ENCODE peak calls at places on chromosomes 5 and 9, in seven cellular contexts. R is astrocyte, Y is lung, J is heart left ventricle, S is ovary, P is neural progenitor cell, F is GM23248. D is an unnamed sample.

GRCh38 chr9:131720330-131720729 is 19.5 kb downstream of the RAPGEF1 start:
- DNase-seq in R (no peak), Y (no peak), J (no peak), S (no peak), P (no peak), F (no peak), D (no peak)

GRCh38 chr9:75903785-75904360 is 13.4 kb downstream of the PCSK5 start:
- DNase-seq in R (peak; percentile 87), Y (no peak), J (no peak), S (no peak), P (no peak), F (peak; percentile 41), D (no peak)

GRCh38 chr9:91930475-91930874 is 19.6 kb downstream of the ROR2 start:
- DNase-seq in R (peak; percentile 46), Y (no peak), J (no peak), S (no peak), P (no peak), F (peak; percentile 37), D (no peak)

GRCh38 chr5:102901821-102902448 is 146.8 kb downstream of the PAM start:
- DNase-seq in R (no peak), Y (no peak), J (no peak), S (no peak), P (no peak), F (peak; percentile 35), D (no peak)

GRCh38 chr9:9498147-9498546 is 1114.7 kb downstream of the PTPRD start:
- DNase-seq in R (no peak), Y (no peak), J (no peak), S (no peak), P (no peak), F (no peak), D (no peak)

GRCh38 chr9:125293134-125293533 is 31.5 kb downstream of the GAPVD1 start:
- DNase-seq in R (no peak), Y (no peak), J (no peak), S (no peak), P (no peak), F (no peak), D (no peak)

GRCh38 chr9:7901676-7902075 is 102.1 kb upstream of the DMAC1 start:
- DNase-seq in R (peak; percentile 67), Y (no peak), J (no peak), S (no peak), P (no peak), F (no peak), D (no peak)

GRCh38 chr5:34991486-34992238 is 56.1 kb downstream of the AGXT2 start:
- DNase-seq in R (peak; percentile 41), Y (no peak), J (no peak), S (no peak), P (no peak), F (peak; percentile 5), D (no peak)

GRCh38 chr5:420632-421286 is 22.2 kb upstream of the EXOC3 start:
- DNase-seq in R (no peak), Y (no peak), J (no peak), S (no peak), P (no peak), F (no peak), D (no peak)

GRCh38 chr9:1726993-1727759 is 288.0 kb upstream of the SMARCA2 start:
- DNase-seq in R (no peak), Y (no peak), J (no peak), S (no peak), P (peak; percentile 42), F (peak; percentile 20), D (no peak)

GRCh38 chr9:70480405-70480980 is 66.0 kb upstream of the KLF9 start:
- DNase-seq in R (peak; percentile 59), Y (peak; percentile 75), J (peak; percentile 87), S (peak; percentile 68), P (no peak), F (peak; percentile 80), D (peak; percentile 99)

GRCh38 chr9:88339322-88339721 is 48.9 kb upstream of the SPIN1 start:
- DNase-seq in R (no peak), Y (no peak), J (no peak), S (no peak), P (peak; percentile 6), F (no peak), D (no peak)

GRCh38 chr9:2729003-2729402 is 11.7 kb downstream of the KCNV2 start:
- DNase-seq in R (peak; percentile 32), Y (no peak), J (no peak), S (no peak), P (no peak), F (peak; percentile 69), D (no peak)

GRCh38 chr5:123875444-123876264 is 363.7 kb downstream of the CSNK1G3 start:
- DNase-seq in R (no peak), Y (no peak), J (peak; percentile 32), S (no peak), P (peak; percentile 86), F (no peak), D (no peak)

GRCh38 chr5:130479045-130479804 is 575.0 kb downstream of the CHSY3 start:
- DNase-seq in R (no peak), Y (no peak), J (no peak), S (no peak), P (no peak), F (no peak), D (no peak)

GRCh38 chr9:116693233-116693731 is 6.2 kb downstream of the TRIM32 start:
- DNase-seq in R (peak; percentile 30), Y (no peak), J (no peak), S (no peak), P (no peak), F (peak; percentile 72), D (no peak)

GRCh38 chr9:16680965-16681658 is 189.4 kb downstream of the BNC2 start:
- DNase-seq in R (peak; percentile 75), Y (no peak), J (no peak), S (no peak), P (no peak), F (peak; percentile 70), D (no peak)

GRCh38 chr5:157611571-157612067 is 36.0 kb upstream of the ADAM19 start:
- DNase-seq in R (no peak), Y (no peak), J (no peak), S (no peak), P (no peak), F (no peak), D (no peak)

GRCh38 chr5:163696270-163696887 is 191.0 kb downstream of the MAT2B start:
- DNase-seq in R (peak; percentile 78), Y (no peak), J (no peak), S (no peak), P (peak; percentile 86), F (peak; percentile 82), D (no peak)

GRCh38 chr5:172453206-172453985 is 929 bp downstream of the SH3PXD2B start:
- DNase-seq in R (peak; percentile 69), Y (no peak), J (no peak), S (peak; percentile 70), P (peak; percentile 88), F (peak; percentile 87), D (no peak)

GRCh38 chr5:14296533-14297331 is 153.6 kb downstream of the TRIO start:
- DNase-seq in R (no peak), Y (no peak), J (no peak), S (no peak), P (no peak), F (peak; percentile 63), D (no peak)

GRCh38 chr9:83024501-83025125 is 38.3 kb downstream of the RASEF start:
- DNase-seq in R (peak; percentile 39), Y (no peak), J (no peak), S (no peak), P (no peak), F (no peak), D (no peak)

GRCh38 chr9:86321373-86321772 is 32.8 kb downstream of the TUT7 start:
- DNase-seq in R (peak; percentile 88), Y (no peak), J (no peak), S (no peak), P (no peak), F (peak; percentile 94), D (no peak)

GRCh38 chr9:68760674-68761003 is 55.6 kb downstream of the PIP5K1B start:
- DNase-seq in R (no peak), Y (no peak), J (no peak), S (no peak), P (no peak), F (no peak), D (no peak)

GRCh38 chr9:36934478-36935065 is 99.5 kb downstream of the PAX5 start:
- DNase-seq in R (no peak), Y (no peak), J (no peak), S (no peak), P (no peak), F (peak; percentile 8), D (no peak)

GRCh38 chr5:58060971-58061370 is 398.9 kb downstream of the PLK2 start:
- DNase-seq in R (peak; percentile 73), Y (no peak), J (no peak), S (no peak), P (no peak), F (peak; percentile 58), D (no peak)

GRCh38 chr9:134666801-134667200 is 25.2 kb downstream of the COL5A1 start:
- DNase-seq in R (peak; percentile 57), Y (no peak), J (no peak), S (no peak), P (no peak), F (peak; percentile 81), D (no peak)
- H3K4me1 ChIP-seq in R (peaks cover 73% of the 10 kb centered on the region), Y (peaks cover 8% of the 10 kb centered on the region), J (peaks cover 1% of the 10 kb centered on the region), S (peaks cover 39% of the 10 kb centered on the region), P (no peaks in the 10 kb centered on the region), F (peaks cover 78% of the 10 kb centered on the region), D (no peaks in the 10 kb centered on the region)

GRCh38 chr5:150529147-150529546 is 21.2 kb downstream of the NDST1 start:
- DNase-seq in R (no peak), Y (no peak), J (no peak), S (no peak), P (no peak), F (no peak), D (no peak)
- H3K4me1 ChIP-seq in R (peaks cover 5% of the 10 kb centered on the region), Y (peaks cover 4% of the 10 kb centered on the region), J (peaks cover 6% of the 10 kb centered on the region), S (peaks cover 16% of the 10 kb centered on the region), P (peaks cover 31% of the 10 kb centered on the region), F (peaks cover 20% of the 10 kb centered on the region), D (peaks cover 85% of the 10 kb centered on the region)

DNA sequence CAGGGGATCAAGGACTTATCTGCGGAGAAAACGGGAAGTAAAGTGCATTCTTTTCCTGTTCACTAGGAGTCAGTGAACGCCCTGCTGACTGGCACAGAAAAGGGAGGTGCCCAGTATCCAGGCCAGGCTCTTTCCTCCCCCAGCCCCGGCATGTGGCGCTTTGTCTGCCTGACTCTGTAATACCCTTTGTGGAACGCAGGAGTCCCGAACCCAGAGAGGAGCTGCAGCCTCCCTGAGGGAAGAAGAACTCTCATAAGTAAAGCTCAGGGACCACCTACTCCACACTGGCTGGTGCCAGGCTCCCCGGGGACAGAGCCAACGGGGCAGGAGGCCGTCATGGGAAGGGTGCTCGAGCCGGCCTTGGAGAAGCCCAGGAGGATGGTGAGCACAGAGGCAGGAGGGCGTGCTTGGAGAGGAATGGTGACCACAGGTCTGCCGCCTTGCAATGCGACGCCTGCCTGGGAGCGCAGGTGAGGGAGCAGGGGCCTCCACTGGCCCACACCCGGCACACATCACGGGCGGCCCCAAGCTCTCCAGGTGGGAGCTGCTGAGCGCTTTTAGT is 31.5 kb downstream of the VAV2 start:
- DNase-seq in R (no peak), Y (peak; percentile 54), J (peak; percentile 38), S (peak; percentile 18), P (peak; percentile 50), F (peak; percentile 46), D (peak; percentile 68)
- H3K4me1 ChIP-seq in R (peaks cover 24% of the 10 kb centered on the region), Y (no peaks in the 10 kb centered on the region), J (no peaks in the 10 kb centered on the region), S (peaks cover 22% of the 10 kb centered on the region), P (peaks cover 56% of the 10 kb centered on the region), F (peaks cover 14% of the 10 kb centered on the region), D (peaks cover 41% of the 10 kb centered on the region)

DNA sequence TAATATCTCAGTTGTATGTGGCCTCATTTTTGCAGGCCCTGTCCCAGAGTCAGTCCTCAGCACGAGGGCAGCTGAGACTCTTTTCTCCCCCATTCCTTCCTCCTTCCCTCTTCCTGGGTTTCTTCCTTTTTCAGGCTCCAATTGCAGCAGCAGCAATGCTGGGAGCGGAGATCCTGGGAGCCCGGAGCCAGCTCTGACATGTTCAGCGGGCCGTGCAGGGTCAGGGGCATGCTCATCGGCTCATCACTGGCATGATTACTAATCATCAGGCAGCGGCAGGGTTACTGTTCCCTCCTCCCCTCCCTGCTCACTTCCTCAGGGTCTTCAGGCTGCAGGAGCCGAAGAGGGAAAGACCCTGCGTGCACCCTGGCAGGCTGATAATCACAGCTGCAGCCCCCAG is 8.0 kb upstream of the KCNIP1 start:
- DNase-seq in R (no peak), Y (no peak), J (no peak), S (no peak), P (no peak), F (no peak), D (no peak)
- H3K4me1 ChIP-seq in R (peaks cover 21% of the 10 kb centered on the region), Y (peaks cover 3% of the 10 kb centered on the region), J (no peaks in the 10 kb centered on the region), S (no peaks in the 10 kb centered on the region), P (peaks cover 12% of the 10 kb centered on the region), F (peaks cover 15% of the 10 kb centered on the region), D (peaks cover 16% of the 10 kb centered on the region)

D was measured in right atrium auricular region.